ENCODE peak calls at places on chromosomes 1 and 21, in eight cellular contexts. D is cerebellum; I is occipital lobe; K is iPS-NIHi11; R is mammary epithelial cell; T is GM12892; V is activated T-helper 1 cell treated with anti-CD3 and anti-CD28 coated beads, Interleukin-2, amount 50 U/mL, for 16 hours; N is ovary. M is an unnamed sample.

GRCh38 chr1:56202743-56203142 is 376.6 kb downstream of the PLPP3 start:
- DNase-seq in N (no peak), V (no peak), R (peak; percentile 15), K (no peak), T (no peak), I (no peak), D (no peak), M (no peak)

GRCh38 chr1:77447669-77448068 is 165.8 kb downstream of the AK5 start:
- DNase-seq in T (no peak), N (no peak), K (no peak), R (no peak), D (no peak), I (no peak), V (no peak), M (no peak)

GRCh38 chr1:179867493-179868330 is 9.9 kb downstream of the TOR1AIP2 start:
- DNase-seq in I (no peak), D (no peak), N (peak; percentile 28), T (no peak), V (peak; percentile 13), K (peak; percentile 58), R (peak; percentile 25), M (peak; percentile 47)

GRCh38 chr21:35223480-35224156 is 174.5 kb upstream of the RUNX1 start:
- DNase-seq in V (no peak), R (no peak), T (no peak), I (no peak), K (no peak), D (no peak), N (no peak), M (no peak)

GRCh38 chr21:33901421-33902288 is 13.9 kb downstream of the ATP5PO start:
- DNase-seq in V (no peak), D (peak; percentile 52), R (peak; percentile 33), I (no peak), T (no peak), K (peak; percentile 68), N (no peak), M (no peak)

GRCh38 chr1:204065174-204065985 is 7.5 kb upstream of the SOX13 start:
- DNase-seq in R (no peak), I (peak; percentile 73), K (peak; percentile 81), V (no peak), D (no peak), T (no peak), N (peak; percentile 74), M (no peak)

GRCh38 chr1:68230901-68231626 is 1.3 kb downstream of the WLS start:
- DNase-seq in T (no peak), V (no peak), K (no peak), R (peak; percentile 29), D (no peak), N (peak; percentile 72), I (no peak), M (no peak)

GRCh38 chr1:77398115-77398514 is 116.3 kb downstream of the AK5 start:
- DNase-seq in R (no peak), T (no peak), D (no peak), N (no peak), V (no peak), I (no peak), K (no peak), M (no peak)

GRCh38 chr1:37867784-37868183 is 8.4 kb upstream of the MTF1 start:
- DNase-seq in N (no peak), K (peak; percentile 31), D (no peak), V (no peak), T (no peak), I (no peak), R (no peak), M (no peak)

GRCh38 chr1:16248603-16249534 is 11.9 kb upstream of the CPLANE2 start:
- DNase-seq in V (no peak), T (peak; percentile 52), R (peak; percentile 71), K (no peak), I (peak; percentile 38), N (peak; percentile 89), D (peak; percentile 66), M (no peak)

GRCh38 chr1:98393719-98394118 is 267.8 kb upstream of the SNX7 start:
- DNase-seq in R (no peak), I (no peak), N (no peak), V (no peak), T (no peak), K (no peak), D (no peak), M (no peak)

GRCh38 chr1:76038306-76039004 is 36.1 kb upstream of the ST6GALNAC3 start:
- DNase-seq in I (no peak), R (no peak), D (no peak), T (no peak), V (no peak), N (no peak), K (no peak), M (no peak)

GRCh38 chr1:31007462-31007991 is 58.0 kb downstream of the PUM1 start:
- DNase-seq in T (no peak), D (no peak), I (no peak), R (peak; percentile 82), N (no peak), K (no peak), V (no peak), M (no peak)

GRCh38 chr1:22971161-22972062 is 1.3 kb downstream of the LACTBL1 start:
- DNase-seq in T (no peak), V (no peak), N (no peak), I (no peak), R (peak; percentile 39), K (peak; percentile 31), D (no peak), M (no peak)

GRCh38 chr21:38965910-38966504 is 160.3 kb downstream of the ETS2 start:
- DNase-seq in T (no peak), I (no peak), N (peak; percentile 48), V (no peak), R (no peak), D (no peak), K (peak; percentile 75), M (no peak)

GRCh38 chr1:224747578-224747977 is 131.5 kb downstream of the CNIH3 start:
- DNase-seq in N (no peak), I (no peak), V (no peak), T (no peak), R (peak; percentile 50), D (peak; percentile 31), K (no peak), M (no peak)

GRCh38 chr1:156642265-156643185 is 608 bp downstream of the BCAN start:
- DNase-seq in N (no peak), T (no peak), K (no peak), R (no peak), D (no peak), V (no peak), I (no peak), M (no peak)

GRCh38 chr1:200771625-200772555 is 33.2 kb downstream of the CAMSAP2 start:
- DNase-seq in T (no peak), I (no peak), K (no peak), R (peak; percentile 77), D (no peak), N (no peak), V (no peak), M (no peak)

GRCh38 chr1:211328866-211329265 is 2.2 kb downstream of the TRAF5 start:
- DNase-seq in T (no peak), R (no peak), K (no peak), I (no peak), V (no peak), N (no peak), D (no peak), M (no peak)

GRCh38 chr21:14603202-14603601 is 57.1 kb upstream of the SAMSN1 start:
- DNase-seq in D (no peak), I (no peak), K (no peak), V (no peak), N (no peak), T (no peak), R (peak; percentile 76), M (no peak)

GRCh38 chr1:24507423-24507804 is 4.8 kb downstream of the RCAN3 start:
- DNase-seq in N (no peak), K (no peak), D (no peak), T (no peak), V (no peak), I (no peak), R (no peak), M (peak; percentile 65)

GRCh38 chr1:167713330-167714081 is 8.3 kb upstream of the MPZL1 start:
- DNase-seq in N (peak; percentile 49), K (no peak), D (no peak), V (no peak), R (no peak), T (no peak), I (no peak), M (peak; percentile 23)

GRCh38 chr1:234315091-234315541 is 58.1 kb upstream of the COA6 start:
- DNase-seq in T (no peak), K (no peak), D (no peak), V (no peak), I (no peak), R (peak; percentile 81), N (no peak), M (peak; percentile 72)

GRCh38 chr21:42527489-42528158 is 14.0 kb downstream of the SLC37A1 start:
- DNase-seq in V (no peak), K (no peak), I (no peak), N (no peak), T (no peak), D (no peak), R (no peak), M (peak; percentile 85)

GRCh38 chr1:11961230-11961629 is 19.0 kb upstream of the MFN2 start:
- DNase-seq in V (no peak), R (no peak), D (no peak), K (no peak), I (no peak), T (no peak), N (no peak), M (no peak)

GRCh38 chr21:39788383-39788782 is 43.4 kb downstream of the IGSF5 start:
- DNase-seq in N (peak; percentile 52), K (peak; percentile 89), R (peak; percentile 71), D (peak; percentile 44), T (no peak), V (no peak), I (peak; percentile 54), M (no peak)

GRCh38 chr1:32521165-32521564 is 18.1 kb upstream of the ZBTB8A start:
- DNase-seq in N (no peak), K (no peak), V (no peak), I (no peak), R (no peak), D (no peak), T (no peak), M (no peak)

GRCh38 chr1:4628992-4629391 is 25.4 kb upstream of the AJAP1 start:
- DNase-seq in V (no peak), D (no peak), N (no peak), R (no peak), K (no peak), T (no peak), I (no peak), M (no peak)

GRCh38 chr21:35578831-35579470 is 481.4 kb downstream of the SETD4 start:
- DNase-seq in V (no peak), I (no peak), K (no peak), T (no peak), R (peak; percentile 30), N (no peak), D (no peak), M (no peak)

GRCh38 chr1:209406111-209406654 is 177.3 kb upstream of the CAMK1G start:
- DNase-seq in T (no peak), K (no peak), I (no peak), R (no peak), N (no peak), D (no peak), V (no peak), M (no peak)

GRCh38 chr1:76023669-76024407 is 50.7 kb upstream of the ST6GALNAC3 start:
- DNase-seq in T (no peak), D (no peak), K (no peak), R (peak; percentile 82), I (no peak), V (no peak), N (no peak), M (no peak)

GRCh38 chr1:214808845-214809460 is 206.0 kb downstream of the CENPF start:
- DNase-seq in R (peak; percentile 40), K (peak; percentile 34), V (no peak), T (no peak), N (no peak), D (no peak), I (no peak), M (no peak)

GRCh38 chr1:168958562-168959289 is 147.8 kb upstream of the ATP1B1 start:
- DNase-seq in R (no peak), D (no peak), I (no peak), V (no peak), N (no peak), T (no peak), K (no peak), M (no peak)

M was measured in CD4-positive, alpha-beta memory T cell.